ENCODE peak calls at places on chromosomes 4 and X, in eight cellular contexts. K is Calu3, E is Karpas-422, L is C1 segment of cervical spinal cord, D is lower lobe of right lung, P is GM04504, C is NCI-H1694 treated with DMSO at 0.1 percent for 48 hours, N is NCI-H1092. A is an unnamed sample.
A peak's percentile ranks its signal among the peaks of the same experiment; 100 is the strongest.

GRCh38 chrX:50627696-50628095 is 157.1 kb upstream of the DGKK start:
- DNase-seq in E (no peak), N (no peak), D (no peak), L (no peak), K (no peak), C (no peak), P (no peak), A (no peak)

GRCh38 chr4:10158355-10158942 is 41.9 kb upstream of the WDR1 start:
- DNase-seq in K (peak; percentile 9), N (no peak), L (no peak), D (no peak), C (no peak), P (no peak), E (no peak), A (no peak)

GRCh38 chr4:82509029-82509428 is 52.8 kb downstream of the TMEM150C start:
- DNase-seq in E (no peak), K (no peak), D (no peak), C (no peak), L (no peak), P (no peak), N (peak; percentile 31), A (no peak)

GRCh38 chrX:7090506-7091095 is 56.9 kb upstream of the STS start:
- DNase-seq in D (no peak), E (no peak), C (no peak), P (no peak), L (no peak), N (no peak), K (no peak), A (no peak)

GRCh38 chr4:8334786-8335460 is 65.4 kb downstream of the HTRA3 start:
- DNase-seq in D (peak; percentile 48), L (no peak), E (no peak), N (no peak), K (no peak), P (no peak), C (no peak), A (no peak)

GRCh38 chr4:122845066-122845465 is 18.4 kb downstream of the FGF2 start:
- DNase-seq in L (no peak), E (no peak), P (no peak), N (no peak), D (no peak), C (no peak), K (no peak), A (no peak)

GRCh38 chr4:179097741-179098140 is 1655.5 kb upstream of the AGA start:
- DNase-seq in E (no peak), K (peak; percentile 4), P (no peak), D (no peak), C (no peak), L (no peak), N (no peak), A (no peak)

GRCh38 chr4:20249333-20249732 is 2.4 kb upstream of the SLIT2 start:
- DNase-seq in N (no peak), D (no peak), C (peak; percentile 13), P (no peak), K (no peak), E (peak; percentile 46), L (no peak), A (no peak)

GRCh38 chr4:104574371-104574770 is 79.7 kb upstream of the CXXC4 start:
- DNase-seq in E (no peak), N (no peak), L (no peak), K (no peak), D (no peak), C (no peak), P (no peak), A (no peak)

GRCh38 chr4:89765966-89766365 is 71.0 kb downstream of the SNCA start:
- DNase-seq in E (no peak), K (no peak), P (peak; percentile 33), C (peak; percentile 19), N (peak; percentile 7), D (no peak), L (no peak), A (no peak)

GRCh38 chr4:30875659-30876269 is 155.6 kb downstream of the PCDH7 start:
- DNase-seq in D (no peak), N (no peak), E (no peak), K (no peak), L (no peak), C (no peak), P (no peak), A (no peak)

GRCh38 chrX:131677655-131678628 is 134.1 kb downstream of the OR13H1 start:
- DNase-seq in C (peak; percentile 7), N (no peak), D (no peak), P (peak; percentile 2), L (no peak), E (peak; percentile 79), K (peak; percentile 50), A (no peak)

GRCh38 chrX:130268500-130269170 is at the start of gene ZNF280C:
- DNase-seq in C (peak; percentile 91), N (peak; percentile 91), L (peak; percentile 15), D (peak; percentile 92), P (peak; percentile 73), E (peak; percentile 97), K (peak; percentile 93), A (peak; percentile 90)

GRCh38 chr4:93169966-93170365 is 658.6 kb upstream of the ATOH1 start:
- DNase-seq in D (no peak), N (no peak), P (no peak), E (no peak), L (no peak), K (no peak), C (no peak), A (no peak)

GRCh38 chr4:100679926-100680325 is 162.1 kb upstream of the EMCN start:
- DNase-seq in D (no peak), K (no peak), L (no peak), E (no peak), P (no peak), C (no peak), N (no peak), A (no peak)

GRCh38 chr4:119040711-119041185 is 94.9 kb upstream of the MYOZ2 start:
- DNase-seq in D (no peak), C (no peak), L (no peak), K (no peak), P (no peak), E (no peak), N (no peak), A (no peak)

GRCh38 chrX:2628751-2629315 is 62.3 kb upstream of the CD99 start:
- DNase-seq in E (peak; percentile 70), L (no peak), D (no peak), C (no peak), N (no peak), P (no peak), K (no peak), A (no peak)

GRCh38 chrX:154478728-154479622 is at the start of gene LAGE3:
- DNase-seq in L (peak; percentile 85), P (peak; percentile 71), D (peak; percentile 94), K (peak; percentile 98), N (peak; percentile 90), C (peak; percentile 46), E (peak; percentile 94), A (peak; percentile 95)

GRCh38 chr4:14831447-14831846 is 170.8 kb upstream of the CPEB2 start:
- DNase-seq in E (no peak), D (no peak), K (peak; percentile 4), L (no peak), C (no peak), P (no peak), N (no peak), A (no peak)

GRCh38 chrX:5752831-5753230 is 475.8 kb downstream of the NLGN4X start:
- DNase-seq in P (no peak), L (no peak), D (no peak), C (no peak), K (no peak), E (no peak), N (no peak), A (no peak)

GRCh38 chrX:15908891-15909290 is 54.3 kb upstream of the AP1S2 start:
- DNase-seq in D (no peak), L (no peak), K (no peak), C (no peak), P (no peak), E (no peak), N (no peak), A (no peak)

GRCh38 chr4:23234018-23234417 is 541.3 kb downstream of the GBA3 start:
- DNase-seq in E (no peak), P (no peak), L (no peak), D (no peak), K (no peak), C (no peak), N (no peak), A (no peak)

GRCh38 chr4:107115185-107115847 is 79.2 kb upstream of the DKK2 start:
- DNase-seq in C (no peak), N (no peak), D (no peak), E (no peak), L (no peak), P (peak; percentile 15), K (no peak), A (no peak)

GRCh38 chrX:129823115-129823514 is 20.6 kb downstream of the ZDHHC9 start:
- DNase-seq in N (no peak), D (no peak), P (no peak), E (peak; percentile 84), L (no peak), C (peak; percentile 9), K (peak; percentile 45), A (no peak)

GRCh38 chrX:21373637-21374162 is 518 bp upstream of the CNKSR2 start:
- DNase-seq in K (no peak), C (peak; percentile 11), E (no peak), L (peak; percentile 14), P (no peak), N (peak; percentile 50), D (no peak), A (peak; percentile 73)

GRCh38 chrX:116010939-116011338 is 159.6 kb upstream of the AGTR2 start:
- DNase-seq in D (no peak), K (no peak), E (no peak), L (no peak), P (no peak), N (no peak), C (no peak), A (no peak)

GRCh38 chrX:154486052-154486395 is 391 bp downstream of the UBL4A start:
- DNase-seq in P (no peak), C (no peak), N (no peak), L (no peak), K (peak; percentile 39), E (peak; percentile 69), D (no peak), A (peak; percentile 67)

GRCh38 chr4:176988226-176988625 is 195.5 kb upstream of the VEGFC start:
- DNase-seq in D (no peak), N (no peak), E (no peak), K (peak; percentile 36), C (no peak), P (peak; percentile 80), L (no peak), A (no peak)

GRCh38 chr4:30269850-30270249 is 450.3 kb upstream of the PCDH7 start:
- DNase-seq in N (no peak), L (no peak), D (no peak), K (no peak), C (peak; percentile 2), E (no peak), P (no peak), A (no peak)

GRCh38 chr4:132557660-132558059 is 591.4 kb upstream of the PCDH10 start:
- DNase-seq in C (no peak), L (no peak), P (no peak), D (no peak), N (no peak), K (no peak), E (peak; percentile 57), A (no peak)

GRCh38 chr4:75099321-75099720 is 166.4 kb downstream of the PARM1 start:
- DNase-seq in E (no peak), L (no peak), C (no peak), P (no peak), N (no peak), K (no peak), D (no peak), A (no peak)

GRCh38 chr4:108878781-108879180 is 115.9 kb upstream of the ETNPPL start:
- DNase-seq in K (no peak), N (no peak), C (no peak), E (no peak), P (no peak), D (no peak), L (no peak), A (no peak)

GRCh38 chr4:15982833-15983528 is 20.0 kb upstream of the FGFBP2 start:
- DNase-seq in N (no peak), D (no peak), C (no peak), L (no peak), K (no peak), E (no peak), P (no peak), A (no peak)

GRCh38 chrX:123408856-123409737 is 225.0 kb downstream of the GRIA3 start:
- DNase-seq in K (no peak), E (no peak), P (peak; percentile 46), C (no peak), L (no peak), D (no peak), N (no peak), A (no peak)